ENCODE peak calls at places on chromosomes 1 and 21, in eight cellular contexts. M, R, W, O, B, A, Y and K are unnamed samples.

GRCh38 chr1:110385369-110385768 is 5.5 kb downstream of the SLC16A4 start:
- DNase-seq in M (no peak), R (no peak), W (no peak), O (no peak), B (no peak), A (no peak), Y (no peak), K (no peak)

GRCh38 chr1:51518033-51518729 is 885 bp downstream of the EPS15 start:
- DNase-seq in M (peak; percentile 21), R (no peak), W (peak; percentile 91), O (no peak), B (no peak), A (peak; percentile 68), Y (peak; percentile 71), K (peak; percentile 64)

GRCh38 chr21:37626320-37626719 is 259.7 kb downstream of the DYRK1A start:
- DNase-seq in M (no peak), R (no peak), W (no peak), O (no peak), B (no peak), A (no peak), Y (no peak), K (no peak)

GRCh38 chr1:156347337-156347736 is 9.0 kb downstream of the TSACC start:
- DNase-seq in M (peak; percentile 14), R (no peak), W (no peak), O (no peak), B (peak; percentile 70), A (no peak), Y (no peak), K (no peak)

GRCh38 chr1:15786581-15786980 is 20.9 kb downstream of the UQCRHL start:
- DNase-seq in M (no peak), R (no peak), W (no peak), O (no peak), B (no peak), A (peak; percentile 67), Y (peak; percentile 91), K (no peak)

GRCh38 chr1:28160677-28161328 is 15.7 kb downstream of the PTAFR start:
- DNase-seq in M (peak; percentile 98), R (no peak), W (no peak), O (no peak), B (peak; percentile 49), A (peak; percentile 40), Y (no peak), K (no peak)

GRCh38 chr1:61097326-61097725 is 15.0 kb downstream of the NFIA start:
- DNase-seq in M (peak; percentile 84), R (no peak), W (no peak), O (no peak), B (peak; percentile 56), A (no peak), Y (no peak), K (no peak)

GRCh38 chr1:184116287-184116686 is 64.8 kb downstream of the TSEN15 start:
- DNase-seq in M (no peak), R (no peak), W (peak; percentile 53), O (no peak), B (no peak), A (no peak), Y (no peak), K (no peak)

GRCh38 chr1:151130837-151131586 is 15.4 kb downstream of the SEMA6C start:
- DNase-seq in M (peak; percentile 72), R (no peak), W (peak; percentile 99), O (peak; percentile 31), B (peak; percentile 23), A (peak; percentile 87), Y (peak; percentile 92), K (no peak)

GRCh38 chr21:36791150-36791549 is 92.2 kb downstream of the SIM2 start:
- DNase-seq in M (no peak), R (no peak), W (no peak), O (no peak), B (no peak), A (no peak), Y (no peak), K (no peak)

GRCh38 chr1:61141288-61142044 is 59.1 kb downstream of the NFIA start:
- DNase-seq in M (peak; percentile 70), R (peak; percentile 15), W (peak; percentile 36), O (no peak), B (peak; percentile 42), A (no peak), Y (no peak), K (no peak)

GRCh38 chr1:202106340-202107284 is 16.1 kb upstream of the GPR37L1 start:
- DNase-seq in M (no peak), R (no peak), W (no peak), O (no peak), B (no peak), A (no peak), Y (no peak), K (no peak)

GRCh38 chr1:6287431-6287886 is 26.6 kb upstream of the GPR153 start:
- DNase-seq in M (no peak), R (no peak), W (no peak), O (no peak), B (no peak), A (no peak), Y (peak; percentile 87), K (no peak)

GRCh38 chr1:18927082-18927653 is 24.8 kb upstream of the ALDH4A1 start:
- DNase-seq in M (no peak), R (no peak), W (no peak), O (no peak), B (no peak), A (no peak), Y (no peak), K (no peak)

GRCh38 chr1:18928985-18929384 is 26.6 kb upstream of the ALDH4A1 start:
- DNase-seq in M (no peak), R (no peak), W (no peak), O (no peak), B (no peak), A (no peak), Y (no peak), K (no peak)

GRCh38 chr1:18926315-18927081 is 24.1 kb upstream of the ALDH4A1 start:
- DNase-seq in M (peak; percentile 96), R (peak; percentile 88), W (peak; percentile 86), O (no peak), B (no peak), A (peak; percentile 78), Y (peak; percentile 89), K (no peak)

GRCh38 chr1:18928406-18928805 is 26.1 kb upstream of the ALDH4A1 start:
- DNase-seq in M (no peak), R (no peak), W (no peak), O (no peak), B (no peak), A (no peak), Y (no peak), K (no peak)

DNA sequence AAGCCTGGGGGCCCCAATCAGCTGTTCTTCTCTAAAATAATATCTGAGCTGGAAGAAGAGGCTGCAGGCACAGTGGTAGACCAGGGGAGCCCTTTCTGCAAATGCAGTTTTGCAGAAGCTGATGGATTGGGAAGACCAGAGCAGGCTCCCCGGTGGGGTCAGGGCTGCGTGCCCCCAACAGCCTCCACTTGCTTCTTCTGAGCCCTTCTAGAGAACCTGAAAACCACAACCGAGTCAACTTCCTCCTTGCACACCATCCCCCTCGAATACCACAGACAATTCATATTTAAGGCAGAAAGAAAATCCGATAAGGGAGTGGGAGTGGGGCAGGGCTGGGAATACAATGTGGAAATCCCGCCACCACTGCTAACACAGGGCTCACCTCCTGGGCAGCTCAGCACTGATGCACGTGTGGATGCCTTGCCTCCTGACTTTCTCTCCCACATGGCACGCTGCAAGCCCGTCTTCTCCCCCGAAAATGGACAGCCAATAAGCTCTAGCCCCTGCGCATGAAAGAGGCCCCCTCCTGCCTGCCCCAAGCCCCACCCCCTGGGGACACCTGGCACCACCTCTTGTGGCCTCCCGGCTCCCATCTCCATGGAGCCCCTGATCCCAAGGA is 25.4 kb upstream of the ALDH4A1 start:
- DNase-seq in M (peak; percentile 68), R (no peak), W (no peak), O (no peak), B (no peak), A (no peak), Y (no peak), K (no peak)
- H3K4me3 ChIP-seq in M (no peak overlapping the region), R (no peak overlapping the region), W (no peak overlapping the region), O (no peak overlapping the region), B (no peak overlapping the region), A (no peak overlapping the region), Y (no peak overlapping the region), K (no peak overlapping the region)

GRCh38 chr1:197197430-197197997 is 51.0 kb upstream of the ASPM start:
- DNase-seq in M (no peak), R (no peak), W (no peak), O (no peak), B (no peak), A (no peak), Y (no peak), K (no peak)
- H3K4me3 ChIP-seq in M (peak overlapping the region; percentile 90), R (peak overlapping the region; percentile 91), W (no peak overlapping the region), O (peak overlapping the region; percentile 94), B (no peak overlapping the region), A (peak overlapping the region; percentile 88), Y (peak overlapping the region; percentile 69), K (no peak overlapping the region)

DNA sequence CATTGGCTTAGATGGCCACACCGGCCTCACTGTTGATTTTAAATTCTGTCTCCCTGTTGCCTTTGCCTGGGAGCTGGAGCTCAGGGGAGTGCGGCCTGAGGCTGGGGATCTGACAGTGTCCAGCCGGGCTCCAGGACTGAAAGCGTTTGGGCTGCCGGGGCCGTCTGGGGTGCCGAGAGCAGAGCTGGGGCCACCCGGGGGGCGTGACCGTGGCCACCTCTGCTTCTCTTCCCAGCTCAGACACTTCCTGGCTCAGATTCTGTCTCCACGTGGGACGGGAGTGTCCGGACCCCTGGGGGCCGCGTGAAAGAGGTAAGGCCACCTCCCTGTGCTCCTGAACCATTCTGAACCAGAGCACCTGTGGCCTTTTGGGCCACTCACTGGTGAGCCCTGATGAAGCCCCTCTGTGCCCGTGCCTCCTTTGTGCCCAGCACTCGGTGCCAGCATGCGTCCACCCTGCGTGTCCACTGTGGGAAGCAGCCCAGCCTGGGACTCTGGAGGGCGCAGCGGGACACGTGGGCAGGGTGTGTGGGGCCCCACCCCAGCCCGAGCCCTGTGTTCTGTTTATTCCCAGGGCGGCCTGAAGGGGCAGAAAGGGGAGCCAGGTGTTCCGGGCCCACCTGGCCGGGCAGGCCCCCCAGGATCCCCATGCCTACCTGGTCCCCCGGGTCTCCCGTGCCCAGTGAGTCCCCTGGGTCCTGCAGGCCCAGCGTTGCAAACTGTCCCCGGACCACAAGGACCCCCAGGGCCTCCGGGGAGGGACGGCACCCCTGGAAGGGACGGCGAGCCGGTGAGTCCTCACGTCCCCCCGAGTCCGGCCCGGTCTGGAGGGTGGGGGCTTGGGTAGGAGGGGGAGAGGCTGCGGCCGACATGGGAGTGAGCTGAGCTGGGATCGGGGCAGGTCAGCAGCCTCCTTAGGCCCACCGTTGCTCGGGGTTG is 64.8 kb downstream of the SLC19A1 start:
- DNase-seq in M (no peak), R (no peak), W (no peak), O (no peak), B (no peak), A (peak; percentile 50), Y (no peak), K (no peak)
- H3K4me3 ChIP-seq in M (no peak overlapping the region), R (no peak overlapping the region), W (no peak overlapping the region), O (no peak overlapping the region), B (no peak overlapping the region), A (no peak overlapping the region), Y (no peak overlapping the region), K (no peak overlapping the region)

DNA sequence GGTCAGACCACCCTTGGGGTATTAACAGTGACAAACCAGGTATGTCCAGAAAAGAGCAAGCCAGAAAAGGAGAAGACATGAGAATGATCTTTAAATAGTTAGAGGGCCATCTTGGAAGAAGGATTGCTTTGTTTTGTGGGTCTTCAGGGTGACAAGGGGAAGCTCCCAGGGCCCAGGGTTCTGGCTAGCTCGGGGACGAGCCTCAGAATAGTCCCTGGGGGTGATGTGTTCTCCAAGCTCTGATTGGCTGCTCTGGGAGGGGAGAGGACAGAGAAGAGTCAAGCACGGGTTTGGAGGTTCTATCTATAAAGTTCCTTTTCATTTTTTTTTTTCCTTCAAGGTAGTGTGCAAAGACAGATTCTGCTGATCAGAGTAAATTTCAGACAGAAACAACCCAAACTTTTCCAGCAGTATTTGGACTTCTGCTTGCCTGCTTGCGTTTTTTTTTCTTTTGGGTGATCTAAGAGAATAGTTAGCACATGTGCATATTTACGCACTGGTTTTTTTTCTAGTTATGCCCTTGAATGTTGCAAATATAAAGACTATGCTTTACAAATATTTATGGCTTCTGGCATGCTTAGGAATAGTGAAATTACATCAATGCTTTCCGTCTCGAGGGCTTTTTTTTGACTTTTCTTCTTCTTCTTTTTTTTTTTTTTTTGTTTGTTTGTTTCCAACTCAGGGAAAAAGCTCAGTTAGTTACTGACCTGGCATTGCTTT is 59.7 kb downstream of the ROR1 start:
- DNase-seq in M (no peak), R (no peak), W (no peak), O (no peak), B (no peak), A (no peak), Y (no peak), K (no peak)
- H3K4me3 ChIP-seq in M (no peak overlapping the region), R (no peak overlapping the region), W (no peak overlapping the region), O (no peak overlapping the region), B (no peak overlapping the region), A (no peak overlapping the region), Y (no peak overlapping the region), K (no peak overlapping the region)